ENCODE peak calls at places on chromosomes 6 and 20, in four cellular contexts. O is adipocyte, J is glutamatergic neuron, U is heart left ventricle. Z is an unnamed sample.
A peak's percentile ranks its signal among the peaks of the same experiment; 100 is the strongest.

GRCh38 chr6:14660767-14661166 is 543.2 kb downstream of the CD83 start:
- DNase-seq in U (no peak), J (no peak), O (no peak), Z (no peak)

GRCh38 chr20:54668271-54669053 is 193.1 kb downstream of the DOK5 start:
- DNase-seq in J (peak; percentile 60), U (no peak), O (peak; percentile 53), Z (peak; percentile 38)

GRCh38 chr6:27049863-27050781 is 197.4 kb upstream of the PRSS16 start:
- DNase-seq in U (no peak), O (no peak), J (no peak), Z (peak; percentile 99)

GRCh38 chr6:157139054-157139708 is 184.1 kb downstream of the TMEM242 start:
- DNase-seq in O (no peak), U (no peak), J (peak; percentile 56), Z (peak; percentile 38)

GRCh38 chr6:45676376-45676775 is 298.6 kb upstream of the SUPT3H start:
- DNase-seq in O (no peak), U (no peak), J (no peak), Z (no peak)

GRCh38 chr6:816510-817084 is 123.7 kb upstream of the EXOC2 start:
- DNase-seq in J (no peak), O (no peak), U (no peak), Z (no peak)

GRCh38 chr6:88952065-88952704 is 11.2 kb downstream of the RNGTT start:
- DNase-seq in O (no peak), J (no peak), U (no peak), Z (no peak)

GRCh38 chr20:48794360-48794759 is 33.4 kb downstream of the PREX1 start:
- DNase-seq in U (no peak), O (no peak), J (peak; percentile 59), Z (peak; percentile 10)

GRCh38 chr6:34155471-34156300 is 9.8 kb upstream of the GRM4 start:
- DNase-seq in U (peak; percentile 11), J (no peak), O (no peak), Z (no peak)

GRCh38 chr20:33832113-33832853 is 21.1 kb downstream of the CHMP4B start:
- DNase-seq in O (no peak), U (no peak), J (no peak), Z (no peak)

GRCh38 chr6:11208267-11208666 is 24.2 kb downstream of the NEDD9 start:
- DNase-seq in J (no peak), U (no peak), O (no peak), Z (peak; percentile 14)

GRCh38 chr6:100057941-100058340 is 63.9 kb upstream of the MCHR2 start:
- DNase-seq in J (no peak), O (peak; percentile 18), U (no peak), Z (no peak)

GRCh38 chr6:7543761-7544424 is 2.4 kb downstream of the DSP start:
- DNase-seq in O (peak; percentile 61), U (no peak), J (no peak), Z (no peak)

GRCh38 chr6:36839819-36840379 is 655 bp upstream of the CPNE5 start:
- DNase-seq in J (peak; percentile 74), U (peak; percentile 75), O (peak; percentile 68), Z (peak; percentile 70)

GRCh38 chr6:38326837-38327236 is 312.9 kb downstream of the BTBD9 start:
- DNase-seq in O (no peak), J (no peak), U (no peak), Z (no peak)

GRCh38 chr20:137668-138131 is 4.7 kb upstream of the DEFB126 start:
- DNase-seq in J (no peak), O (peak; percentile 3), U (no peak), Z (peak; percentile 65)

GRCh38 chr20:47501117-47501482 is 587 bp upstream of the NCOA3 start:
- DNase-seq in O (peak; percentile 55), J (no peak), U (no peak), Z (no peak)

GRCh38 chr20:64160536-64161495 is 3.4 kb upstream of the MYT1 start:
- DNase-seq in U (no peak), J (peak; percentile 84), O (no peak), Z (peak; percentile 95)

GRCh38 chr6:139801571-139802321 is 427.3 kb upstream of the CITED2 start:
- DNase-seq in J (no peak), U (no peak), O (peak; percentile 17), Z (no peak)

GRCh38 chr6:133128191-133128590 is 113.0 kb upstream of the EYA4 start:
- DNase-seq in O (no peak), U (no peak), J (no peak), Z (no peak)

GRCh38 chr6:4164043-4164442 is 28.7 kb upstream of the ECI2 start:
- DNase-seq in J (no peak), U (no peak), O (no peak), Z (no peak)

GRCh38 chr6:170031096-170031471 is 259.8 kb downstream of the DLL1 start:
- DNase-seq in U (peak; percentile 9), O (no peak), J (no peak), Z (no peak)

GRCh38 chr6:47631248-47632196 is 66.9 kb upstream of the ADGRF4 start:
- DNase-seq in U (no peak), O (peak; percentile 80), J (no peak), Z (peak; percentile 86)

GRCh38 chr6:88517737-88518136 is 351.6 kb upstream of the CNR1 start:
- DNase-seq in O (no peak), J (no peak), U (no peak), Z (no peak)

GRCh38 chr6:14316911-14317535 is 199.5 kb downstream of the CD83 start:
- DNase-seq in O (peak; percentile 19), U (no peak), J (peak; percentile 28), Z (peak; percentile 54)

GRCh38 chr6:159094444-159095252 is 49.9 kb upstream of the TAGAP start:
- DNase-seq in J (peak; percentile 70), U (no peak), O (no peak), Z (peak; percentile 19)

GRCh38 chr20:14401479-14402138 is 64.2 kb upstream of the FLRT3 start:
- DNase-seq in O (no peak), U (no peak), J (no peak), Z (peak; percentile 60)

GRCh38 chr20:6450841-6451240 is 316.6 kb upstream of the BMP2 start:
- DNase-seq in O (no peak), U (no peak), J (no peak), Z (no peak)

GRCh38 chr6:166274163-166274562 is 34.0 kb downstream of the PRR18 start:
- DNase-seq in O (no peak), J (no peak), U (no peak), Z (no peak)

GRCh38 chr20:57133926-57134650 is 132.4 kb downstream of the BMP7 start:
- DNase-seq in U (no peak), O (peak; percentile 19), J (no peak), Z (no peak)

GRCh38 chr20:43558412-43559146 is at the start of gene SGK2:
- DNase-seq in J (no peak), U (no peak), O (peak; percentile 70), Z (no peak)

GRCh38 chr6:40796280-40797223 is 209.4 kb upstream of the LRFN2 start:
- DNase-seq in O (peak; percentile 3), U (peak; percentile 52), J (peak; percentile 62), Z (peak; percentile 63)

GRCh38 chr6:134880487-134881190 is 69.3 kb downstream of the ALDH8A1 start:
- DNase-seq in J (no peak), O (no peak), U (no peak), Z (no peak)

Z was measured in NCI-H82.